ENCODE peak calls at places on chromosomes 2 and 18, in five cellular contexts. T is HepG2, B is breast epithelium, S is suprapubic skin, V is endothelial cell of umbilical vein. H is an unnamed sample. For H3K36me3, the result is how much of the 10 kb centered on the place peaks cover.

GRCh38 chr2:170770304-170771048 is at the start of gene ERICH2:
- DNase-seq in V (peak), S (peak), B (peak), T (peak), H (no peak)

GRCh38 chr2:109393211-109393610 is 220.6 kb downstream of the SEPTIN10 start:
- DNase-seq in T (no peak), S (no peak), V (no peak), B (no peak), H (no peak)

GRCh38 chr2:187051350-187051749 is 202.4 kb upstream of the ZSWIM2 start:
- DNase-seq in T (no peak), B (no peak), S (no peak), V (no peak), H (no peak)

GRCh38 chr2:4552099-4552498 is 848.7 kb downstream of the DCDC2C start:
- DNase-seq in S (no peak), T (no peak), B (no peak), V (no peak), H (no peak)

GRCh38 chr2:226798422-226799210 is 1.0 kb downstream of the IRS1 start:
- DNase-seq in B (peak), T (no peak), S (peak), V (no peak), H (no peak)

GRCh38 chr2:104702451-104702850 is 151.5 kb upstream of the POU3F3 start:
- DNase-seq in B (no peak), S (no peak), T (no peak), V (no peak), H (no peak)

GRCh38 chr2:221570321-221571107 is 1.6 kb downstream of the EPHA4 start:
- DNase-seq in B (no peak), S (no peak), V (peak), T (no peak), H (no peak)

GRCh38 chr2:44880125-44880483 is 61.4 kb upstream of the SIX3 start:
- DNase-seq in T (no peak), S (no peak), V (no peak), B (no peak), H (no peak)

GRCh38 chr18:8750954-8751415 is 45.6 kb downstream of the MTCL1 start:
- DNase-seq in S (no peak), B (no peak), T (no peak), V (peak), H (no peak)

GRCh38 chr2:23532311-23533013 is 147.5 kb downstream of the KLHL29 start:
- DNase-seq in B (no peak), S (no peak), V (no peak), T (no peak), H (no peak)

GRCh38 chr2:45649457-45649854 is 2.0 kb upstream of the PRKCE start:
- DNase-seq in S (no peak), V (peak), T (no peak), B (no peak), H (no peak)

GRCh38 chr2:158716091-158716815 is 78.9 kb upstream of the DAPL1 start:
- DNase-seq in S (no peak), T (peak), B (no peak), V (peak), H (no peak)

GRCh38 chr18:26556573-26556972 is 8.2 kb upstream of the KCTD1 start:
- DNase-seq in B (no peak), T (no peak), V (no peak), S (no peak), H (no peak)

GRCh38 chr2:108139521-108139920 is 100.2 kb upstream of the SULT1C3 start:
- DNase-seq in B (no peak), S (no peak), T (peak), V (no peak), H (no peak)

GRCh38 chr18:36592282-36592681 is 236.5 kb downstream of the TPGS2 start:
- DNase-seq in V (no peak), B (no peak), S (no peak), T (no peak), H (no peak)

GRCh38 chr2:28558421-28558820 is 62.6 kb downstream of the PLB1 start:
- DNase-seq in S (no peak), B (no peak), V (no peak), T (no peak), H (no peak)

GRCh38 chr2:105398522-105399206 is at the start of gene FHL2:
- DNase-seq in T (peak), B (peak), S (no peak), V (peak), H (no peak)

GRCh38 chr2:185246717-185247116 is 491.9 kb upstream of the FSIP2 start:
- DNase-seq in V (no peak), S (no peak), T (no peak), B (no peak), H (no peak)

GRCh38 chr2:134692461-134692860 is 26.3 kb downstream of the TMEM163 start:
- DNase-seq in B (no peak), V (no peak), S (no peak), T (no peak), H (no peak)

GRCh38 chr2:105757361-105757933 is 12.7 kb downstream of the NCK2 start:
- DNase-seq in T (no peak), B (no peak), V (no peak), S (no peak), H (no peak)

GRCh38 chr2:197628043-197628500 is 47.3 kb downstream of the RFTN2 start:
- DNase-seq in V (peak), B (peak), T (no peak), S (no peak), H (no peak)

GRCh38 chr2:237459226-237459625 is 27.8 kb upstream of the MLPH start:
- DNase-seq in S (no peak), V (no peak), T (no peak), B (no peak), H (no peak)

GRCh38 chr2:173028141-173028540 is 47.5 kb upstream of the MAP3K20 start:
- DNase-seq in V (no peak), B (no peak), T (no peak), S (no peak), H (no peak)

GRCh38 chr2:236776695-236777251 is 207.1 kb downstream of the ACKR3 start:
- DNase-seq in V (peak), S (no peak), T (no peak), B (no peak), H (no peak)

GRCh38 chr2:60989256-60989655 is 28.3 kb upstream of the PEX13 start:
- DNase-seq in V (no peak), T (no peak), B (no peak), S (no peak), H (no peak)

GRCh38 chr2:10300997-10301945 is 1.4 kb upstream of the HPCAL1 start:
- DNase-seq in V (no peak), S (no peak), T (peak), B (no peak), H (no peak)

GRCh38 chr2:16661536-16661935 is 4.1 kb downstream of the CYRIA start:
- DNase-seq in B (no peak), T (no peak), S (no peak), V (no peak), H (no peak)

GRCh38 chr2:16171425-16171920 is 231.1 kb downstream of the MYCN start:
- DNase-seq in B (no peak), V (no peak), S (no peak), T (no peak), H (no peak)

GRCh38 chr2:119704670-119705120 is 25.7 kb downstream of the TMEM177 start:
- DNase-seq in T (no peak), B (no peak), V (no peak), S (no peak), H (no peak)

GRCh38 chr2:20661981-20662937 is 4.7 kb upstream of the GDF7 start:
- DNase-seq in S (no peak), B (no peak), T (no peak), V (no peak), H (no peak)

GRCh38 chr2:120984046-120984445 is 248.4 kb downstream of the GLI2 start:
- DNase-seq in T (no peak), V (no peak), B (no peak), S (no peak), H (no peak)

GRCh38 chr2:145593991-145594702 is 1074.2 kb upstream of the ZEB2 start:
- DNase-seq in V (peak), S (no peak), T (no peak), B (no peak), H (no peak)

GRCh38 chr18:44342167-44342566 is 338.5 kb upstream of the SETBP1 start:
- DNase-seq in S (no peak), T (no peak), V (no peak), B (no peak), H (no peak)

GRCh38 chr2:239274391-239275001 is 126.3 kb downstream of the HDAC4 start:
- DNase-seq in S (peak), B (peak), V (no peak), T (no peak), H (no peak)

GRCh38 chr2:239275037-239275685 is 125.7 kb downstream of the HDAC4 start:
- DNase-seq in S (peak), B (peak), V (no peak), T (no peak), H (no peak)

GRCh38 chr2:239277401-239278085 is 123.3 kb downstream of the HDAC4 start:
- DNase-seq in T (no peak), S (peak), B (peak), V (no peak), H (no peak)

GRCh38 chr2:239276813-239277193 is 124.0 kb downstream of the HDAC4 start:
- DNase-seq in S (peak), T (no peak), V (no peak), B (peak), H (no peak)

GRCh38 chr2:239275871-239276812 is 124.7 kb downstream of the HDAC4 start:
- DNase-seq in T (no peak), S (peak), B (peak), V (no peak), H (no peak)
- TF ChIP-seq POLR2AphosphoS5 in T (no peak), S (no peak), B (no peak), V (no peak), H (no peak)

DNA sequence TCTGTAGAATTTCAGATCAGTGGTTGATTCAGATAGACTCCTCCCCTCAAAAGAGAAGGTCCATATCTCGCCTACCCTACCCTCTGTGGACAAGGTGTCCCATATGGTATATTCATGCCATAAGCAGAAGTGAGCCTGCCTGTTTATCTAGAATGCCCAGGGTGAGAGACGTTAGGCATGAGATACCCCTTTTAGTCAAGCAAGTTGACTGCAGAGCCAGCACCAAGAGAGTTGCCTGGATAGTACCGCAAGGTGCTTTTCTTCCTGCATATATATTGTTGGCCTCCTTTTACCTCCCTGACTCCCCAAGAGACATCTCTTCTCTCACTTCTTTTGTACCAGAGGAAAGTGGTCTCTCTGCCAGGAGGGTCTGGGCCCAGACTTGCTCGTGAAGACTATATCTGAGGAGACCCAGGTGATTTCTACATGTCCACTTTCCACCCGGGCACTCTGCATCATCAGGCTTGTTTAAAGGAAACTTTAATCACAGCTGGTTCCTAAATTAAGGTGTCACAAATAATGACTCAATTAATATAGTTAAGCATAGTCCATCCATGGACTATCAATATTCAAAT is 4.0 kb downstream of the ITGA4 start:
- DNase-seq in V (no peak), B (no peak), S (no peak), T (no peak), H (no peak)
- H3K36me3 ChIP-seq in V (under half), B (under half), S (under half), T (under half), H (under half)

GRCh38 chr2:231604101-231604684 is 11.5 kb downstream of the TEX44 start:
- DNase-seq in B (peak), S (peak), T (peak), V (no peak), H (no peak)
- TF ChIP-seq POLR2AphosphoS5 in B (peak), S (no peak), T (no peak), V (peak), H (no peak)

GRCh38 chr18:24021505-24021904 is 7.0 kb downstream of the TTC39C start:
- DNase-seq in V (no peak), T (no peak), B (no peak), S (no peak), H (no peak)

GRCh38 chr18:24016643-24017042 is 2.1 kb downstream of the TTC39C start:
- DNase-seq in B (no peak), S (no peak), V (peak), T (peak), H (no peak)

GRCh38 chr18:24022141-24022540 is 7.6 kb downstream of the TTC39C start:
- DNase-seq in V (no peak), B (no peak), T (no peak), S (no peak), H (peak)

GRCh38 chr18:24018299-24018910 is 3.9 kb downstream of the TTC39C start:
- DNase-seq in T (no peak), V (no peak), S (no peak), B (no peak), H (no peak)

GRCh38 chr18:24019641-24020331 is 5.2 kb downstream of the TTC39C start:
- DNase-seq in T (no peak), V (no peak), B (no peak), S (no peak), H (no peak)
- H3K36me3 ChIP-seq in T (under half), V (under half), B (under half), S (under half), H (under half)

GRCh38 chr2:223058952-223059716 is 7.1 kb downstream of the KCNE4 start:
- DNase-seq in S (no peak), V (peak), T (peak), B (no peak), H (no peak)
- TF ChIP-seq POLR2AphosphoS5 in S (no peak), V (no peak), T (no peak), B (no peak), H (no peak)

GRCh38 chr2:24763843-24764242 is 29.3 kb downstream of the PTRHD1 start:
- DNase-seq in B (no peak), S (no peak), T (no peak), V (no peak), H (no peak)

GRCh38 chr2:24766609-24767008 is 26.6 kb downstream of the PTRHD1 start:
- DNase-seq in V (no peak), S (no peak), T (no peak), B (no peak), H (no peak)

GRCh38 chr2:24768013-24768412 is 25.2 kb downstream of the PTRHD1 start:
- DNase-seq in B (no peak), V (no peak), S (no peak), T (no peak), H (no peak)

GRCh38 chr2:24761866-24762265 is 31.3 kb downstream of the PTRHD1 start:
- DNase-seq in V (no peak), T (no peak), S (no peak), B (no peak), H (no peak)

GRCh38 chr2:24762518-24762917 is 30.7 kb downstream of the PTRHD1 start:
- DNase-seq in B (no peak), S (no peak), V (no peak), T (no peak), H (no peak)
- H3K36me3 ChIP-seq in B (under half), S (half or more), V (under half), T (under half), H (under half)

GRCh38 chr2:42960835-42961165 is 168.4 kb upstream of the HAAO start:
- DNase-seq in B (no peak), V (peak), T (no peak), S (no peak), H (no peak)

GRCh38 chr2:42959993-42960834 is 167.8 kb upstream of the HAAO start:
- DNase-seq in B (no peak), T (no peak), S (no peak), V (no peak), H (no peak)

GRCh38 chr2:42962521-42962953 is 170.2 kb upstream of the HAAO start:
- DNase-seq in B (no peak), S (no peak), V (peak), T (no peak), H (no peak)

GRCh38 chr2:42961948-42962347 is 169.6 kb upstream of the HAAO start:
- DNase-seq in V (no peak), B (no peak), S (no peak), T (no peak), H (no peak)

GRCh38 chr2:42961385-42961800 is 169.0 kb upstream of the HAAO start:
- DNase-seq in T (no peak), S (peak), V (peak), B (peak), H (no peak)
- TF ChIP-seq POLR2AphosphoS5 in T (no peak), S (no peak), V (peak), B (peak), H (no peak)

GRCh38 chr18:46173393-46174316 is 69.5 kb downstream of the HAUS1 start:
- DNase-seq in T (peak), S (peak), B (peak), V (peak), H (peak)
- H3K36me3 ChIP-seq in T (under half), S (under half), B (under half), V (under half), H (under half)

GRCh38 chr2:74221604-74222299 is 23.3 kb downstream of the MTHFD2 start:
- DNase-seq in V (no peak), B (no peak), T (no peak), S (no peak), H (no peak)
- TF ChIP-seq POLR2AphosphoS5 in V (no peak), B (no peak), T (peak), S (no peak), H (peak)

GRCh38 chr2:85547859-85548607 is 9.1 kb downstream of the MAT2A start:
- DNase-seq in V (no peak), T (no peak), S (no peak), B (no peak), H (no peak)
- H3K36me3 ChIP-seq in V (under half), T (half or more), S (half or more), B (under half), H (half or more)